ENCODE peak calls at places on chromosome 16, in ten cellular contexts. U, C, P, X, T, B, E, G, S and W are unnamed samples.

GRCh38 chr16:73053379-73054130 is 5.6 kb upstream of the ZFHX3 start:
- DNase-seq in U (no peak), C (peak; percentile 84), P (peak; percentile 72), X (peak; percentile 75), T (peak; percentile 75), B (no peak), E (no peak), G (peak; percentile 54), S (no peak), W (no peak)

GRCh38 chr16:47644166-47644565 is 183.0 kb downstream of the PHKB start:
- DNase-seq in U (no peak), C (no peak), P (no peak), X (peak; percentile 89), T (no peak), B (no peak), E (no peak), G (peak; percentile 79), S (no peak), W (no peak)

GRCh38 chr16:27444015-27444414 is 42.0 kb downstream of the IL21R start:
- DNase-seq in U (no peak), C (no peak), P (no peak), X (peak; percentile 65), T (peak; percentile 14), B (no peak), E (no peak), G (peak; percentile 67), S (no peak), W (no peak)

GRCh38 chr16:4688674-4689045 is 4.7 kb upstream of the NUDT16L1 start:
- DNase-seq in U (no peak), C (no peak), P (no peak), X (no peak), T (no peak), B (no peak), E (no peak), G (no peak), S (no peak), W (no peak)

GRCh38 chr16:58652741-58653140 is 23.1 kb upstream of the CNOT1 start:
- DNase-seq in U (no peak), C (no peak), P (no peak), X (peak; percentile 60), T (no peak), B (no peak), E (peak; percentile 8), G (peak; percentile 41), S (no peak), W (no peak)

GRCh38 chr16:89435051-89435450 is 55.3 kb downstream of the ANKRD11 start:
- DNase-seq in U (no peak), C (no peak), P (no peak), X (no peak), T (no peak), B (no peak), E (no peak), G (no peak), S (no peak), W (no peak)

GRCh38 chr16:31141489-31142108 is 6.1 kb upstream of the PRSS8 start:
- DNase-seq in U (no peak), C (no peak), P (peak; percentile 68), X (peak; percentile 84), T (no peak), B (no peak), E (no peak), G (no peak), S (peak; percentile 57), W (no peak)

GRCh38 chr16:55543470-55543869 is 23.0 kb upstream of the CAPNS2 start:
- DNase-seq in U (no peak), C (peak; percentile 46), P (peak; percentile 47), X (peak; percentile 41), T (peak; percentile 32), B (no peak), E (no peak), G (peak; percentile 35), S (no peak), W (no peak)

GRCh38 chr16:29802416-29802935 is 3.9 kb upstream of the MAZ start:
- DNase-seq in U (no peak), C (no peak), P (no peak), X (no peak), T (no peak), B (no peak), E (no peak), G (no peak), S (no peak), W (no peak)

GRCh38 chr16:66129196-66129595 is 237.3 kb upstream of the CDH5 start:
- DNase-seq in U (no peak), C (no peak), P (no peak), X (no peak), T (no peak), B (no peak), E (no peak), G (no peak), S (no peak), W (no peak)

GRCh38 chr16:67029249-67030096 is 524 bp downstream of the CBFB start:
- DNase-seq in U (no peak), C (peak; percentile 59), P (no peak), X (peak; percentile 52), T (peak; percentile 51), B (peak; percentile 53), E (peak; percentile 23), G (peak; percentile 55), S (peak; percentile 71), W (no peak)

GRCh38 chr16:66741131-66741900 is 10.1 kb downstream of the DYNC1LI2 start:
- DNase-seq in U (peak; percentile 80), C (no peak), P (peak; percentile 39), X (peak; percentile 88), T (peak; percentile 82), B (peak; percentile 24), E (peak; percentile 50), G (peak; percentile 91), S (peak; percentile 95), W (no peak)

GRCh38 chr16:4891097-4891885 is 44.0 kb downstream of the UBN1 start:
- DNase-seq in U (no peak), C (no peak), P (no peak), X (no peak), T (no peak), B (no peak), E (no peak), G (no peak), S (no peak), W (no peak)

GRCh38 chr16:65684230-65684629 is 562.4 kb upstream of the CDH11 start:
- DNase-seq in U (no peak), C (no peak), P (no peak), X (no peak), T (no peak), B (no peak), E (no peak), G (no peak), S (no peak), W (no peak)

GRCh38 chr16:4032768-4033167 is 83.5 kb downstream of the ADCY9 start:
- DNase-seq in U (no peak), C (no peak), P (no peak), X (peak; percentile 52), T (no peak), B (no peak), E (no peak), G (no peak), S (peak; percentile 84), W (peak; percentile 17)

GRCh38 chr16:85221081-85221809 is 109.0 kb upstream of the CIBAR2 start:
- DNase-seq in U (no peak), C (peak; percentile 75), P (no peak), X (no peak), T (no peak), B (no peak), E (peak; percentile 59), G (no peak), S (no peak), W (no peak)

GRCh38 chr16:78125112-78125844 is 25.8 kb downstream of the WWOX start:
- DNase-seq in U (no peak), C (no peak), P (no peak), X (no peak), T (no peak), B (no peak), E (no peak), G (no peak), S (no peak), W (no peak)

GRCh38 chr16:79415983-79416641 is 184.4 kb downstream of the MAF start:
- DNase-seq in U (no peak), C (no peak), P (no peak), X (no peak), T (no peak), B (no peak), E (no peak), G (no peak), S (no peak), W (no peak)

GRCh38 chr16:30992931-30993816 is 8.2 kb downstream of the HSD3B7 start:
- DNase-seq in U (no peak), C (no peak), P (peak; percentile 21), X (no peak), T (no peak), B (no peak), E (no peak), G (no peak), S (no peak), W (no peak)

GRCh38 chr16:87391324-87391949 is 699 bp upstream of the MAP1LC3B start:
- DNase-seq in U (no peak), C (peak; percentile 16), P (no peak), X (no peak), T (no peak), B (peak; percentile 33), E (peak; percentile 35), G (peak; percentile 38), S (peak; percentile 65), W (no peak)

GRCh38 chr16:85330694-85331188 is 218.5 kb upstream of the CIBAR2 start:
- DNase-seq in U (no peak), C (peak; percentile 73), P (peak; percentile 53), X (peak; percentile 86), T (peak; percentile 45), B (peak; percentile 39), E (no peak), G (peak; percentile 85), S (no peak), W (peak; percentile 29)

GRCh38 chr16:83953796-83954576 is 946 bp downstream of the OSGIN1 start:
- DNase-seq in U (no peak), C (no peak), P (peak; percentile 67), X (peak; percentile 32), T (peak; percentile 54), B (no peak), E (no peak), G (peak; percentile 39), S (peak; percentile 50), W (no peak)

GRCh38 chr16:31501226-31501965 is 6.8 kb downstream of the RUSF1 start:
- DNase-seq in U (no peak), C (no peak), P (no peak), X (no peak), T (no peak), B (no peak), E (no peak), G (no peak), S (no peak), W (no peak)

GRCh38 chr16:66127459-66128362 is 238.8 kb upstream of the CDH5 start:
- DNase-seq in U (peak; percentile 30), C (no peak), P (no peak), X (no peak), T (no peak), B (peak; percentile 21), E (peak; percentile 6), G (no peak), S (no peak), W (no peak)

GRCh38 chr16:12643034-12643455 is 160.6 kb downstream of the CPPED1 start:
- DNase-seq in U (no peak), C (no peak), P (no peak), X (no peak), T (no peak), B (no peak), E (no peak), G (no peak), S (no peak), W (no peak)

GRCh38 chr16:57479043-57479421 is 7.3 kb downstream of the DOK4 start:
- DNase-seq in U (no peak), C (no peak), P (no peak), X (no peak), T (no peak), B (no peak), E (no peak), G (peak; percentile 15), S (no peak), W (no peak)

GRCh38 chr16:68751160-68751559 is 14.1 kb downstream of the CDH1 start:
- DNase-seq in U (no peak), C (no peak), P (no peak), X (no peak), T (no peak), B (no peak), E (no peak), G (no peak), S (no peak), W (no peak)

GRCh38 chr16:55661842-55662479 is 6.2 kb downstream of the SLC6A2 start:
- DNase-seq in U (no peak), C (no peak), P (peak; percentile 61), X (no peak), T (no peak), B (no peak), E (no peak), G (peak; percentile 83), S (no peak), W (no peak)